ENCODE peak calls at places on chromosomes 13 and 19, in nine cellular contexts. M is lower leg skin, E is heart left ventricle, G is A549, X is adrenal gland, P is breast epithelium, Y is Peyer's patch, A is ovary, V is K562. U is an unnamed sample.

GRCh38 chr19:470701-471100 is 9.9 kb upstream of the SHC2 start:
- DNase-seq in Y (no peak), M (no peak), X (no peak), V (no peak), P (no peak), E (no peak), G (no peak), A (no peak), U (no peak)

GRCh38 chr19:45506246-45506990 is 861 bp upstream of the VASP start:
- DNase-seq in V (peak; percentile 89), Y (peak; percentile 97), X (peak; percentile 97), A (peak; percentile 92), M (peak; percentile 99), E (peak; percentile 98), P (peak; percentile 97), G (peak; percentile 97), U (peak; percentile 93)

GRCh38 chr13:57557979-57558529 is 73.5 kb upstream of the PCDH17 start:
- DNase-seq in Y (no peak), V (no peak), X (no peak), E (no peak), M (no peak), G (no peak), P (no peak), A (no peak), U (no peak)

GRCh38 chr19:42255766-42256750 is 1.1 kb upstream of the ERF start:
- DNase-seq in Y (no peak), M (peak; percentile 93), P (no peak), G (peak; percentile 84), X (peak; percentile 63), V (no peak), E (peak; percentile 77), A (peak; percentile 60), U (peak; percentile 66)

GRCh38 chr13:38707433-38707832 is 20.6 kb downstream of the FREM2 start:
- DNase-seq in P (no peak), E (no peak), A (no peak), Y (no peak), M (no peak), X (no peak), V (no peak), G (no peak), U (no peak)

GRCh38 chr19:39046037-39046821 is 13.9 kb upstream of the FBXO27 start:
- DNase-seq in A (no peak), M (no peak), G (no peak), P (no peak), E (no peak), X (no peak), V (no peak), Y (no peak), U (no peak)

GRCh38 chr13:70747305-70747704 is 639.1 kb upstream of the KLHL1 start:
- DNase-seq in V (no peak), P (no peak), G (no peak), Y (no peak), X (no peak), E (no peak), A (no peak), M (no peak), U (no peak)

GRCh38 chr13:24279267-24279666 is 30.1 kb upstream of the C1QTNF9 start:
- DNase-seq in X (no peak), M (no peak), E (no peak), V (no peak), Y (no peak), G (no peak), P (no peak), A (no peak), U (no peak)

GRCh38 chr19:4596033-4596904 is 36.8 kb upstream of the SEMA6B start:
- DNase-seq in X (peak; percentile 67), P (no peak), Y (no peak), E (no peak), A (no peak), V (no peak), G (no peak), M (no peak), U (no peak)

GRCh38 chr13:105502193-105502592 is 1033.3 kb downstream of the EFNB2 start:
- DNase-seq in X (no peak), A (no peak), M (no peak), P (no peak), E (no peak), V (no peak), G (no peak), Y (no peak), U (no peak)

GRCh38 chr13:19090495-19090894 is 91.1 kb downstream of the TUBA3C start:
- DNase-seq in V (no peak), P (no peak), M (no peak), A (no peak), E (peak; percentile 47), G (no peak), Y (no peak), X (no peak), U (no peak)

GRCh38 chr13:23921451-23921888 is 24.2 kb upstream of the C1QTNF9B start:
- DNase-seq in A (no peak), Y (no peak), X (no peak), M (no peak), P (no peak), G (no peak), E (no peak), V (peak; percentile 12), U (no peak)

GRCh38 chr19:18389736-18390074 is 3.7 kb downstream of the GDF15 start:
- DNase-seq in V (no peak), X (no peak), A (no peak), P (no peak), G (no peak), Y (no peak), M (no peak), E (no peak), U (no peak)

GRCh38 chr19:18390075-18390909 is 4.3 kb downstream of the GDF15 start:
- DNase-seq in V (no peak), P (no peak), A (no peak), Y (no peak), X (no peak), G (no peak), M (no peak), E (no peak), U (no peak)

GRCh38 chr19:18387395-18387794 is 1.4 kb downstream of the GDF15 start:
- DNase-seq in G (no peak), A (no peak), V (no peak), X (no peak), P (no peak), E (no peak), Y (no peak), M (no peak), U (no peak)

GRCh38 chr19:18389095-18389735 is 3.3 kb downstream of the GDF15 start:
- DNase-seq in X (no peak), Y (no peak), E (no peak), M (no peak), A (no peak), G (no peak), P (no peak), V (no peak), U (no peak)

GRCh38 chr19:18388328-18389094 is 2.6 kb downstream of the GDF15 start:
- DNase-seq in A (peak; percentile 69), G (no peak), P (peak; percentile 85), E (peak; percentile 93), Y (peak; percentile 77), V (peak; percentile 91), M (peak; percentile 96), X (peak; percentile 92), U (peak; percentile 84)
- TF ChIP-seq POLR2A in A (no peak), G (no peak), P (no peak), E (no peak), Y (peak; percentile 48), V (peak; percentile 64), M (no peak), X (peak; percentile 40), U (no peak)

GRCh38 chr13:22128413-22129198 is 457.7 kb downstream of the FGF9 start:
- DNase-seq in P (no peak), V (no peak), X (no peak), G (no peak), Y (no peak), A (no peak), E (no peak), M (no peak), U (no peak)
- TF ChIP-seq CTCF in P (no peak), V (no peak), X (no peak), G (no peak), Y (no peak), A (no peak), E (no peak), M (no peak), U (no peak)

GRCh38 chr19:8244442-8244841 is 35.3 kb downstream of the CERS4 start:
- DNase-seq in X (no peak), A (no peak), E (no peak), M (no peak), G (no peak), Y (no peak), P (no peak), V (no peak), U (no peak)

GRCh38 chr19:8241646-8242045 is 32.5 kb downstream of the CERS4 start:
- DNase-seq in A (no peak), X (no peak), E (no peak), P (no peak), Y (no peak), G (no peak), V (no peak), M (no peak), U (no peak)

GRCh38 chr19:8240274-8241229 is 31.4 kb downstream of the CERS4 start:
- DNase-seq in G (no peak), A (peak; percentile 97), P (peak; percentile 86), Y (peak; percentile 87), V (peak; percentile 95), X (peak; percentile 96), M (peak; percentile 97), E (peak; percentile 92), U (peak; percentile 90)

GRCh38 chr19:8242212-8242821 is 33.1 kb downstream of the CERS4 start:
- DNase-seq in E (no peak), G (no peak), M (no peak), Y (no peak), V (no peak), P (no peak), A (no peak), X (no peak), U (no peak)

DNA sequence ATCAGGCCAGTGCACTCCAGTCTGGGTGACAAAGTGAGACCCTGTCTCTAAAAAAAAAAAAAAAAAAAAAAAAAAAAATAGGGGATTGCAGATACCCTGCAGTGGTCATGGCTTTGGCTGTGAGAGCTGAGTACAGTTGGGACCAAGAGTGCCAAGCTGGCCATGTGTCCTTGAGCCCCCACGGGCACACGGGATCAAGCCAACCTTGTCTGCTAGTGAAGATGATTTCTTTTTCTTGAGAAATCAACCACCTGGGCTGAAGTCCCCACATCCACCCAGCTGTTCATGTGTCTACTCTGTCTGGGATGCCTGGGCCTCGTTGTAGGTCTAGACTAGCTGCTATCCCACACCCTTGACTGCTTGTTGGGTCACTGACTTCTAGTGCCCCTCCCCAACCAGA is 34.0 kb downstream of the CERS4 start:
- DNase-seq in M (no peak), V (no peak), P (no peak), G (no peak), X (no peak), Y (no peak), E (no peak), A (no peak), U (no peak)
- TF ChIP-seq POLR2A in M (no peak), V (no peak), P (no peak), G (no peak), X (no peak), Y (no peak), E (no peak), A (no peak), U (no peak)

DNA sequence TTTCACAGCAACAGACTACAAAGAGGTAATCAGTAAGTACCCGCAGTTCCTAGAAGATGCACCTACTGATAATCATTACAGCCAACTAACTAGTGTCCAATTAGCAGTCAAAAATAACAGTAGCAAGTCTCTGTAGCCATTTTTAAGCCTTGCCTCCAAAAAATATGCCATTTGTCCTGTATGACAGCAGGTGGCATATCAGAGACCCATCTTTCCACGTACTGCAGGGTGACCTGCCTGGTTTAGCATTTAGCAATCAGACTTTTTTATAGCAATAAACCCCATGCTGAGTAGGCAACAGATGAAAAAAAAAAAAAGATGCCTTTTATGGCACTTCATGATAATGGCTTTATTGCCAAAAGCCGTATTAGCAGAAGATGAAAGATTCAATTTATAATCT is 155.3 kb upstream of the LSM14A start:
- DNase-seq in A (no peak), P (no peak), M (no peak), G (no peak), X (no peak), E (no peak), Y (no peak), V (no peak), U (no peak)
- TF ChIP-seq CTCF in A (no peak), P (no peak), M (no peak), G (no peak), X (no peak), E (no peak), Y (no peak), V (no peak), U (no peak)